ENCODE peak calls at places on chromosome 20, in nine cellular contexts. Z, A, D, X, B, O, P, V and M are unnamed samples.

GRCh38 chr20:45372241-45372640 is 5.9 kb downstream of the TP53TG5 start:
- DNase-seq in Z (no peak), A (no peak), D (no peak), X (no peak), B (no peak), O (peak; percentile 74), P (no peak), V (no peak), M (no peak)

GRCh38 chr20:59455392-59456341 is 148.7 kb upstream of the PHACTR3 start:
- DNase-seq in Z (no peak), A (no peak), D (no peak), X (peak; percentile 60), B (peak; percentile 27), O (no peak), P (peak; percentile 48), V (peak; percentile 14), M (no peak)

GRCh38 chr20:6613280-6613861 is 154.1 kb upstream of the BMP2 start:
- DNase-seq in Z (no peak), A (no peak), D (no peak), X (no peak), B (no peak), O (no peak), P (peak; percentile 71), V (no peak), M (no peak)

GRCh38 chr20:16005612-16006493 is 567.4 kb downstream of the KIF16B start:
- DNase-seq in Z (no peak), A (no peak), D (no peak), X (peak; percentile 88), B (no peak), O (no peak), P (no peak), V (no peak), M (peak; percentile 42)

GRCh38 chr20:33945391-33946079 is 48.2 kb upstream of the RALY start:
- DNase-seq in Z (no peak), A (no peak), D (no peak), X (no peak), B (no peak), O (no peak), P (peak; percentile 58), V (no peak), M (no peak)

GRCh38 chr20:46010491-46011405 is 2.0 kb downstream of the MMP9 start:
- DNase-seq in Z (no peak), A (no peak), D (peak; percentile 53), X (peak; percentile 22), B (no peak), O (no peak), P (no peak), V (no peak), M (no peak)

GRCh38 chr20:51542033-51542893 is at the start of gene NFATC2:
- DNase-seq in Z (peak; percentile 51), A (no peak), D (peak; percentile 65), X (peak; percentile 79), B (peak; percentile 64), O (no peak), P (peak; percentile 69), V (peak; percentile 80), M (peak; percentile 27)

GRCh38 chr20:10388571-10388970 is 45.5 kb downstream of the MKKS start:
- DNase-seq in Z (no peak), A (no peak), D (no peak), X (no peak), B (no peak), O (no peak), P (no peak), V (no peak), M (peak; percentile 57)

GRCh38 chr20:46735436-46735835 is 26.0 kb downstream of the SLC2A10 start:
- DNase-seq in Z (no peak), A (no peak), D (no peak), X (no peak), B (no peak), O (no peak), P (no peak), V (no peak), M (no peak)

GRCh38 chr20:32792316-32792715 is 27.4 kb upstream of the MAPRE1 start:
- DNase-seq in Z (no peak), A (no peak), D (no peak), X (peak; percentile 77), B (no peak), O (no peak), P (no peak), V (no peak), M (peak; percentile 72)

GRCh38 chr20:21704408-21705385 is 767 bp upstream of the PAX1 start:
- DNase-seq in Z (no peak), A (no peak), D (no peak), X (peak; percentile 35), B (no peak), O (peak; percentile 52), P (no peak), V (no peak), M (no peak)

GRCh38 chr20:10653593-10654288 is 20.1 kb downstream of the JAG1 start:
- DNase-seq in Z (peak; percentile 62), A (no peak), D (no peak), X (no peak), B (peak; percentile 49), O (no peak), P (no peak), V (no peak), M (no peak)

DNA sequence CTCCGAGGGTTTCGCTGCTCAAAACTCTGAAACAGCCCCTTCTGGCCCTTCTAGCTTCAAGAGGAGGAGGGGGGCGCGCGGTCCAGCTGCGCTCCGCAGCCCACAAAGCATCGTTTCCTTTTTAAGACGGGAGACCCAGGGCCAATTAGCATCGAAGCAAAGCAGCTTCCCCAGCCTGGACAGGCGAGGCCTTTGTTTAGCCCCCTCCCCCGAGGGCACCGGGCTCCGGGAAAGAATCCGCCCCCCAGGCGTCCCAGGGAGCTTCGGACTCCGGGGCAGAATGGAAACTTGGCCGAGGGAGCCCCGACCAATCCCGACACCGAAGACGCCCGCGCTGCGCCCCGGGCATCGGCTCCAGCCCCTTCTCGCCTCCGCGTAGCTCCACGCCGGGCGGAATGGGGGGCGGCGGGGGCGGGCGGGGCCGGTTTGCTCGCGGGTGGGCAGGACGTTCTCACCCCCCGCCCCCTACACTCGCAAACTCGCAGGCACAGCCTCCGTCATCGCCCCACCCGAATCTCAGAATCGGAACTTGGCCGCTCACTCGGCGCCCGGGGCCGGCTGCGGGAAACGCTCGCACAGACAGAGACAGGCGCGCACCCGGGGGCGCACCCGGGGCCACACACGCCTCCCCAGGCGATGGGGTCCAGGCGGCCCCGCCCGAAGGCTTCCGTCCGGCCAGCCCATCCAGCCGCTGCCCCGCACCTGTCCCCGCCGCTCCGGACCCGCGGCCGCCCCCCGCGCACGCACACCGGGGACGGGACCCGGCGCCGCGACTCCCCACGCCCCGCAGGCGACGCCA is 626 bp downstream of the NKAIN4 start:
- DNase-seq in Z (no peak), A (no peak), D (no peak), X (peak; percentile 91), B (no peak), O (no peak), P (no peak), V (no peak), M (no peak)
- H3K4me3 ChIP-seq in Z (peak overlapping the region; percentile 30), A (peak overlapping the region; percentile 16), D (no peak overlapping the region), X (peak overlapping the region; percentile 76), B (no peak overlapping the region), O (peak overlapping the region; percentile 40), P (no peak overlapping the region), V (no peak overlapping the region), M (no peak overlapping the region)

DNA sequence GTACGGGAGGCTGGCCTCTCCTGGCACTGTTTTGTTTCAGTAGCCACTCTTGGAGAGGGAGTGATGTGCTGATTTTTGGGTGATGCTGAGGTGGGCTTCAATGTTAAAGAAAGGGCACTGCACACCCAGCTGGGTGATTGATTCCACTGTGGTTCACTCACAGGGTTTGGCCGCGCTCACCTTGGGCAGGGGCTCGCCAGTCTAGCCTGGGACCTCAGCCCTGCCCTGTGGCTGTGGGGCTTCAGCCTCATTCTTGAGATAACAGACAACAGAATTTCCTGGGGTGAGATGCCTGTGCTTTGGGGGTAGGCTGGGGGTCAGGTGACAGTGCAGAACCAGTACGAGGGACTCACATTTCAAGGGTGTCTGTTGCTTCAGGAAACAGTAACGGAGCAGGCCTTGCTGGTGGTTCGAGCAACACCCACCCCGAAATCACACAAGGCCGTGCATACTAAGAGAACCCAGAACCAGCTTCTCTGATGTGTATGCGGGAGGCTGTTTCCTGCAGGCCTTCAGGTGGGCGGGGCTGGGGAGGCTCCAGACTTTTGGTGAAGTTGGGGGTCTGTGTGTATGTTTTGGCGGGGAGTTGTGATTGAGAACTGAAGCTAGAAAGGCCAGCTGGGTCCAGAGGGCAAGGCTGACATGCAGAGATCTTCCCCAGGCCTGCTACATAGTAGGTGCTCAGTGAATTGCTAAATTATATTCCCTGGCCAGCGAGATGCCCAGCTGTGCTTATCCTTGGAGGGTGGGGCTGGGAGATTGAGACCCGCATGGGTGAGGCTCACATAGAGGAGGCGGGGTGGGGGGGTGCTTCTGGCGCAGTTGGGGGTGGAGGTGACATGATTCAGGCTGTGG is 154.2 kb upstream of the RNF24 start:
- DNase-seq in Z (no peak), A (no peak), D (no peak), X (no peak), B (no peak), O (no peak), P (no peak), V (no peak), M (no peak)
- H3K4me1 ChIP-seq in Z (peaks cover 23% of the 10 kb centered on the region), A (peaks cover 3% of the 10 kb centered on the region), D (peaks cover 9% of the 10 kb centered on the region), X (peaks cover 45% of the 10 kb centered on the region), B (peaks cover 8% of the 10 kb centered on the region), O (peaks cover 19% of the 10 kb centered on the region), P (peaks cover 21% of the 10 kb centered on the region), V (peaks cover 6% of the 10 kb centered on the region), M (peaks cover 19% of the 10 kb centered on the region)

DNA sequence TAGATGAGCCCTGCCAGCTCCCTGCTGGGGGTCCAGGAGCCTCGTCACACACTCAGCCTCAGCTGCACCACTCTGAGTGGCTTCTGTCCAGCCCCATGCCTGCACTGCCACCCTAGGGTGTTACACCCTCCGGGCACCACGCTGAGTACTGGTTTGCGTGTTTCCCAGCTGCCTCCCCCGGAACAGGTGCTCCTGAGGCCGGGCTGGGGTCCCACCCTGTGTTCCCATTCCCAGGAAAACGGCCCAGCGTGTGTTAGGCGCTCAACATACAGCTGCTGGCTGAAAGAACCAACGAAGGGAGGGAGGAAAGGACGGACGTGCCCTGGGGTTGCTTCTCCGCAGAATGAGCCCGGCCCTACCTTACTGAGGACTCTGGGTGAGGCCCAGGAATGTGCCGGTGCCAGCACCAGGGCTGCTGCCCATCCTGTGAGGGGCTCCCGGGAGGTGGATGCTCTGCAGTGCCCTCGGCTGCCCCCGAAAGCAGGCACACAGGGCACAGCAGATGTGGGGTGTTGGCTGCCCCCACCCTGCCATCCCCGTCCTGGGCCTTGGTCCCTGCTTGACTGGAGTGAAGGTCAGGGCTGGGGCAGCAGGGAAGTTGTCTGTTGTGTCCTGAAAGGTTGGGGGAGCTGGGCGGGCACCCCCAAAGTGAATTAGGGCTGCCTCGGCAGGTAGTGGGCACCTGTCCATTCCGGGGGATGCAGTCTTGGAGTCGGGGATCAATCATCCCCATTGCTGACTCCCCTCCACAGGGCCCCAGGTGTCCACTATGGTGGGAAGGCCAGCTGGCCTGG is 16.3 kb downstream of the LAMA5 start:
- DNase-seq in Z (no peak), A (no peak), D (no peak), X (no peak), B (no peak), O (no peak), P (no peak), V (no peak), M (no peak)
- H3K36me3 ChIP-seq in Z (peaks cover 68% of the 10 kb centered on the region), A (peaks cover 53% of the 10 kb centered on the region), D (no peaks in the 10 kb centered on the region), X (no peaks in the 10 kb centered on the region), B (no peaks in the 10 kb centered on the region), O (no peaks in the 10 kb centered on the region), P (peaks cover 70% of the 10 kb centered on the region), V (peaks cover 22% of the 10 kb centered on the region), M (peaks cover 25% of the 10 kb centered on the region)

DNA sequence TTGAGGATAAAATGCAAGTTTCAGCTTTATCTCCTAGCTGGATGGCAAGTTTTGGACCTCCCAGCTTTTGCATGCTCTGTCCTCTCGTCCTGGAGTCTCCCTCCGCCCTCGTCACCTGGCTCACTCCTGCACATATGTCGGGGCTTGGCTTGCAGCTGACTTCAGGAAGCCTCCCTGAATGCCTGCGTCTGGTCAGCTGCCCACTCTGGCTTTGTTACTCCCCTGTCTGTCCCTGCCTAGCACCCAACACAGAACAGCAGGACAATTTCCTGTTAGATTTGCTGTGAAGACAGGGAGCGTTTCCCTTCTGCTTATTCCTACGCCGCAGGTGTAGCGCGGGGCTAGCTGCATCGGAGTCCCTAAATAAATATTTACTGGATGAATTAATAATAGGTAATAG is 5.4 kb downstream of the JPH2 start:
- DNase-seq in Z (peak; percentile 31), A (no peak), D (no peak), X (no peak), B (no peak), O (no peak), P (no peak), V (no peak), M (no peak)
- H3K4me3 ChIP-seq in Z (peak overlapping the region; percentile 57), A (peak overlapping the region; percentile 88), D (no peak overlapping the region), X (no peak overlapping the region), B (no peak overlapping the region), O (peak overlapping the region; percentile 18), P (no peak overlapping the region), V (no peak overlapping the region), M (no peak overlapping the region)